ENCODE peak calls at places on chromosomes 6 and 20, in ten cellular contexts. One of them, this sample, is unnamed.
A peak's percentile ranks its signal among the peaks of the same experiment; 100 is the strongest.

GRCh38 chr6:372336-372911 is 19.1 kb upstream of the IRF4 start:
- DNase-seq in DMS153: no peak
- DNase-seq in AG10803: no peak
- DNase-seq in cardiac fibroblast: no peak
- DNase-seq in omental fat pad: no peak
- DNase-seq in HEK293T: no peak
- DNase-seq in activated naive CD8-positive, alpha-beta T cell treated with anti-CD3 and anti-CD28 coated beads for 36 hours: no peak
- DNase-seq in neural crest cell: no peak
- DNase-seq in T-helper 2 cell: no peak
- DNase-seq in fibroblast of mammary gland: no peak
- DNase-seq in this sample: no peak

GRCh38 chr6:3039384-3039783 is 28.9 kb upstream of the RIPK1 start:
- DNase-seq in DMS153: no peak
- DNase-seq in AG10803: no peak
- DNase-seq in cardiac fibroblast: no peak
- DNase-seq in omental fat pad: no peak
- DNase-seq in HEK293T: no peak
- DNase-seq in activated naive CD8-positive, alpha-beta T cell treated with anti-CD3 and anti-CD28 coated beads for 36 hours: no peak
- DNase-seq in neural crest cell: no peak
- DNase-seq in T-helper 2 cell: no peak
- DNase-seq in fibroblast of mammary gland: no peak
- DNase-seq in this sample: no peak

GRCh38 chr20:38139919-38140753 is 24.9 kb downstream of the TGM2 start:
- DNase-seq in DMS153: peak; percentile 73
- DNase-seq in AG10803: no peak
- DNase-seq in cardiac fibroblast: no peak
- DNase-seq in omental fat pad: no peak
- DNase-seq in HEK293T: peak; percentile 33
- DNase-seq in activated naive CD8-positive, alpha-beta T cell treated with anti-CD3 and anti-CD28 coated beads for 36 hours: no peak
- DNase-seq in neural crest cell: no peak
- DNase-seq in T-helper 2 cell: no peak
- DNase-seq in fibroblast of mammary gland: no peak
- DNase-seq in this sample: no peak

GRCh38 chr20:62029951-62030350 is 35.7 kb downstream of the TAF4 start:
- DNase-seq in DMS153: no peak
- DNase-seq in AG10803: no peak
- DNase-seq in cardiac fibroblast: no peak
- DNase-seq in omental fat pad: no peak
- DNase-seq in HEK293T: no peak
- DNase-seq in activated naive CD8-positive, alpha-beta T cell treated with anti-CD3 and anti-CD28 coated beads for 36 hours: no peak
- DNase-seq in neural crest cell: no peak
- DNase-seq in T-helper 2 cell: no peak
- DNase-seq in fibroblast of mammary gland: no peak
- DNase-seq in this sample: no peak

GRCh38 chr6:145815875-145816274 is 1.3 kb upstream of the FBXO30 start:
- DNase-seq in DMS153: no peak
- DNase-seq in AG10803: no peak
- DNase-seq in cardiac fibroblast: peak; percentile 45
- DNase-seq in omental fat pad: no peak
- DNase-seq in HEK293T: no peak
- DNase-seq in activated naive CD8-positive, alpha-beta T cell treated with anti-CD3 and anti-CD28 coated beads for 36 hours: no peak
- DNase-seq in neural crest cell: no peak
- DNase-seq in T-helper 2 cell: no peak
- DNase-seq in fibroblast of mammary gland: peak; percentile 35
- DNase-seq in this sample: no peak

GRCh38 chr20:17909745-17910345 is 58.7 kb downstream of the SNX5 start:
- DNase-seq in DMS153: no peak
- DNase-seq in AG10803: peak; percentile 79
- DNase-seq in cardiac fibroblast: no peak
- DNase-seq in omental fat pad: no peak
- DNase-seq in HEK293T: no peak
- DNase-seq in activated naive CD8-positive, alpha-beta T cell treated with anti-CD3 and anti-CD28 coated beads for 36 hours: no peak
- DNase-seq in neural crest cell: no peak
- DNase-seq in T-helper 2 cell: no peak
- DNase-seq in fibroblast of mammary gland: no peak
- DNase-seq in this sample: no peak

GRCh38 chr6:79631800-79632172 is 657 bp downstream of the SH3BGRL2 start:
- DNase-seq in DMS153: no peak
- DNase-seq in AG10803: no peak
- DNase-seq in cardiac fibroblast: no peak
- DNase-seq in omental fat pad: no peak
- DNase-seq in HEK293T: no peak
- DNase-seq in activated naive CD8-positive, alpha-beta T cell treated with anti-CD3 and anti-CD28 coated beads for 36 hours: no peak
- DNase-seq in neural crest cell: no peak
- DNase-seq in T-helper 2 cell: no peak
- DNase-seq in fibroblast of mammary gland: no peak
- DNase-seq in this sample: no peak

GRCh38 chr6:51260003-51260402 is 441.3 kb downstream of the TFAP2B start:
- DNase-seq in DMS153: no peak
- DNase-seq in AG10803: no peak
- DNase-seq in cardiac fibroblast: no peak
- DNase-seq in omental fat pad: no peak
- DNase-seq in HEK293T: no peak
- DNase-seq in activated naive CD8-positive, alpha-beta T cell treated with anti-CD3 and anti-CD28 coated beads for 36 hours: no peak
- DNase-seq in neural crest cell: no peak
- DNase-seq in T-helper 2 cell: no peak
- DNase-seq in fibroblast of mammary gland: no peak
- DNase-seq in this sample: no peak

GRCh38 chr20:55252525-55252924 is 752.8 kb downstream of the CBLN4 start:
- DNase-seq in DMS153: no peak
- DNase-seq in AG10803: no peak
- DNase-seq in cardiac fibroblast: no peak
- DNase-seq in omental fat pad: no peak
- DNase-seq in HEK293T: no peak
- DNase-seq in activated naive CD8-positive, alpha-beta T cell treated with anti-CD3 and anti-CD28 coated beads for 36 hours: no peak
- DNase-seq in neural crest cell: no peak
- DNase-seq in T-helper 2 cell: no peak
- DNase-seq in fibroblast of mammary gland: no peak
- DNase-seq in this sample: no peak

GRCh38 chr20:50438986-50439407 is 71.2 kb upstream of the PTPN1 start:
- DNase-seq in DMS153: no peak
- DNase-seq in AG10803: peak; percentile 47
- DNase-seq in cardiac fibroblast: peak; percentile 90
- DNase-seq in omental fat pad: peak; percentile 35
- DNase-seq in HEK293T: no peak
- DNase-seq in activated naive CD8-positive, alpha-beta T cell treated with anti-CD3 and anti-CD28 coated beads for 36 hours: no peak
- DNase-seq in neural crest cell: no peak
- DNase-seq in T-helper 2 cell: no peak
- DNase-seq in fibroblast of mammary gland: peak; percentile 96
- DNase-seq in this sample: no peak

GRCh38 chr6:80676386-80676785 is 569.9 kb downstream of the BCKDHB start:
- DNase-seq in DMS153: no peak
- DNase-seq in AG10803: no peak
- DNase-seq in cardiac fibroblast: peak; percentile 15
- DNase-seq in omental fat pad: no peak
- DNase-seq in HEK293T: no peak
- DNase-seq in activated naive CD8-positive, alpha-beta T cell treated with anti-CD3 and anti-CD28 coated beads for 36 hours: no peak
- DNase-seq in neural crest cell: no peak
- DNase-seq in T-helper 2 cell: no peak
- DNase-seq in fibroblast of mammary gland: peak; percentile 16
- DNase-seq in this sample: no peak

GRCh38 chr6:117538615-117539014 is 56.1 kb downstream of the DCBLD1 start:
- DNase-seq in DMS153: no peak
- DNase-seq in AG10803: no peak
- DNase-seq in cardiac fibroblast: no peak
- DNase-seq in omental fat pad: no peak
- DNase-seq in HEK293T: no peak
- DNase-seq in activated naive CD8-positive, alpha-beta T cell treated with anti-CD3 and anti-CD28 coated beads for 36 hours: no peak
- DNase-seq in neural crest cell: no peak
- DNase-seq in T-helper 2 cell: no peak
- DNase-seq in fibroblast of mammary gland: no peak
- DNase-seq in this sample: no peak

GRCh38 chr20:24376523-24377085 is 92.8 kb upstream of the SYNDIG1 start:
- DNase-seq in DMS153: no peak
- DNase-seq in AG10803: peak; percentile 64
- DNase-seq in cardiac fibroblast: peak; percentile 56
- DNase-seq in omental fat pad: no peak
- DNase-seq in HEK293T: no peak
- DNase-seq in activated naive CD8-positive, alpha-beta T cell treated with anti-CD3 and anti-CD28 coated beads for 36 hours: no peak
- DNase-seq in neural crest cell: no peak
- DNase-seq in T-helper 2 cell: no peak
- DNase-seq in fibroblast of mammary gland: peak; percentile 31
- DNase-seq in this sample: no peak

GRCh38 chr20:13321416-13321815 is 100.3 kb downstream of the ISM1 start:
- DNase-seq in DMS153: no peak
- DNase-seq in AG10803: no peak
- DNase-seq in cardiac fibroblast: no peak
- DNase-seq in omental fat pad: no peak
- DNase-seq in HEK293T: no peak
- DNase-seq in activated naive CD8-positive, alpha-beta T cell treated with anti-CD3 and anti-CD28 coated beads for 36 hours: no peak
- DNase-seq in neural crest cell: no peak
- DNase-seq in T-helper 2 cell: no peak
- DNase-seq in fibroblast of mammary gland: no peak
- DNase-seq in this sample: no peak

GRCh38 chr20:23042270-23042669 is 7.2 kb downstream of the SSTR4 start:
- DNase-seq in DMS153: no peak
- DNase-seq in AG10803: no peak
- DNase-seq in cardiac fibroblast: no peak
- DNase-seq in omental fat pad: no peak
- DNase-seq in HEK293T: no peak
- DNase-seq in activated naive CD8-positive, alpha-beta T cell treated with anti-CD3 and anti-CD28 coated beads for 36 hours: no peak
- DNase-seq in neural crest cell: no peak
- DNase-seq in T-helper 2 cell: no peak
- DNase-seq in fibroblast of mammary gland: no peak
- DNase-seq in this sample: no peak

GRCh38 chr6:130934848-130935585 is 107.8 kb downstream of the SMLR1 start:
- DNase-seq in DMS153: no peak
- DNase-seq in AG10803: peak; percentile 76
- DNase-seq in cardiac fibroblast: peak; percentile 47
- DNase-seq in omental fat pad: no peak
- DNase-seq in HEK293T: no peak
- DNase-seq in activated naive CD8-positive, alpha-beta T cell treated with anti-CD3 and anti-CD28 coated beads for 36 hours: no peak
- DNase-seq in neural crest cell: no peak
- DNase-seq in T-helper 2 cell: no peak
- DNase-seq in fibroblast of mammary gland: peak; percentile 39
- DNase-seq in this sample: no peak

GRCh38 chr20:52441708-52442107 is 250.1 kb upstream of the ZFP64 start:
- DNase-seq in DMS153: no peak
- DNase-seq in AG10803: no peak
- DNase-seq in cardiac fibroblast: no peak
- DNase-seq in omental fat pad: no peak
- DNase-seq in HEK293T: no peak
- DNase-seq in activated naive CD8-positive, alpha-beta T cell treated with anti-CD3 and anti-CD28 coated beads for 36 hours: no peak
- DNase-seq in neural crest cell: no peak
- DNase-seq in T-helper 2 cell: no peak
- DNase-seq in fibroblast of mammary gland: no peak
- DNase-seq in this sample: no peak

GRCh38 chr6:76885861-76886301 is 577.4 kb downstream of the HTR1B start:
- DNase-seq in DMS153: no peak
- DNase-seq in AG10803: peak; percentile 40
- DNase-seq in cardiac fibroblast: peak; percentile 81
- DNase-seq in omental fat pad: no peak
- DNase-seq in HEK293T: no peak
- DNase-seq in activated naive CD8-positive, alpha-beta T cell treated with anti-CD3 and anti-CD28 coated beads for 36 hours: no peak
- DNase-seq in neural crest cell: no peak
- DNase-seq in T-helper 2 cell: no peak
- DNase-seq in fibroblast of mammary gland: peak; percentile 83
- DNase-seq in this sample: no peak

GRCh38 chr20:63664861-63665594 is 6.9 kb downstream of the RTEL1 start:
- DNase-seq in DMS153: no peak
- DNase-seq in AG10803: no peak
- DNase-seq in cardiac fibroblast: no peak
- DNase-seq in omental fat pad: no peak
- DNase-seq in HEK293T: no peak
- DNase-seq in activated naive CD8-positive, alpha-beta T cell treated with anti-CD3 and anti-CD28 coated beads for 36 hours: no peak
- DNase-seq in neural crest cell: no peak
- DNase-seq in T-helper 2 cell: no peak
- DNase-seq in fibroblast of mammary gland: no peak
- DNase-seq in this sample: no peak

GRCh38 chr6:131381052-131381451 is 192.0 kb upstream of the ARG1 start:
- DNase-seq in DMS153: no peak
- DNase-seq in AG10803: peak; percentile 43
- DNase-seq in cardiac fibroblast: no peak
- DNase-seq in omental fat pad: no peak
- DNase-seq in HEK293T: no peak
- DNase-seq in activated naive CD8-positive, alpha-beta T cell treated with anti-CD3 and anti-CD28 coated beads for 36 hours: no peak
- DNase-seq in neural crest cell: no peak
- DNase-seq in T-helper 2 cell: no peak
- DNase-seq in fibroblast of mammary gland: no peak
- DNase-seq in this sample: no peak

GRCh38 chr20:34705008-34705382 is 851 bp downstream of the TP53INP2 start:
- DNase-seq in DMS153: no peak
- DNase-seq in AG10803: no peak
- DNase-seq in cardiac fibroblast: no peak
- DNase-seq in omental fat pad: no peak
- DNase-seq in HEK293T: no peak
- DNase-seq in activated naive CD8-positive, alpha-beta T cell treated with anti-CD3 and anti-CD28 coated beads for 36 hours: no peak
- DNase-seq in neural crest cell: no peak
- DNase-seq in T-helper 2 cell: no peak
- DNase-seq in fibroblast of mammary gland: no peak
- DNase-seq in this sample: no peak

GRCh38 chr6:7730852-7731251 is 5.0 kb downstream of the BMP6 start:
- DNase-seq in DMS153: no peak
- DNase-seq in AG10803: peak; percentile 90
- DNase-seq in cardiac fibroblast: peak; percentile 98
- DNase-seq in omental fat pad: no peak
- DNase-seq in HEK293T: no peak
- DNase-seq in activated naive CD8-positive, alpha-beta T cell treated with anti-CD3 and anti-CD28 coated beads for 36 hours: no peak
- DNase-seq in neural crest cell: no peak
- DNase-seq in T-helper 2 cell: no peak
- DNase-seq in fibroblast of mammary gland: peak; percentile 90
- DNase-seq in this sample: no peak

GRCh38 chr20:9215539-9215938 is 146.7 kb downstream of the PLCB4 start:
- DNase-seq in DMS153: no peak
- DNase-seq in AG10803: no peak
- DNase-seq in cardiac fibroblast: peak; percentile 24
- DNase-seq in omental fat pad: no peak
- DNase-seq in HEK293T: no peak
- DNase-seq in activated naive CD8-positive, alpha-beta T cell treated with anti-CD3 and anti-CD28 coated beads for 36 hours: no peak
- DNase-seq in neural crest cell: no peak
- DNase-seq in T-helper 2 cell: no peak
- DNase-seq in fibroblast of mammary gland: no peak
- DNase-seq in this sample: no peak

GRCh38 chr20:39112196-39112743 is 150.1 kb downstream of the DHX35 start:
- DNase-seq in DMS153: peak; percentile 72
- DNase-seq in AG10803: peak; percentile 12
- DNase-seq in cardiac fibroblast: peak; percentile 49
- DNase-seq in omental fat pad: no peak
- DNase-seq in HEK293T: peak; percentile 82
- DNase-seq in activated naive CD8-positive, alpha-beta T cell treated with anti-CD3 and anti-CD28 coated beads for 36 hours: peak; percentile 9
- DNase-seq in neural crest cell: peak; percentile 59
- DNase-seq in T-helper 2 cell: no peak
- DNase-seq in fibroblast of mammary gland: peak; percentile 45
- DNase-seq in this sample: no peak

GRCh38 chr20:7841291-7841966 is 98.8 kb downstream of the HAO1 start:
- DNase-seq in DMS153: no peak
- DNase-seq in AG10803: peak; percentile 40
- DNase-seq in cardiac fibroblast: peak; percentile 90
- DNase-seq in omental fat pad: no peak
- DNase-seq in HEK293T: no peak
- DNase-seq in activated naive CD8-positive, alpha-beta T cell treated with anti-CD3 and anti-CD28 coated beads for 36 hours: no peak
- DNase-seq in neural crest cell: no peak
- DNase-seq in T-helper 2 cell: no peak
- DNase-seq in fibroblast of mammary gland: peak; percentile 85
- DNase-seq in this sample: no peak

GRCh38 chr20:23568320-23569011 is at the start of gene CST9L:
- DNase-seq in DMS153: no peak
- DNase-seq in AG10803: no peak
- DNase-seq in cardiac fibroblast: no peak
- DNase-seq in omental fat pad: no peak
- DNase-seq in HEK293T: no peak
- DNase-seq in activated naive CD8-positive, alpha-beta T cell treated with anti-CD3 and anti-CD28 coated beads for 36 hours: no peak
- DNase-seq in neural crest cell: no peak
- DNase-seq in T-helper 2 cell: no peak
- DNase-seq in fibroblast of mammary gland: no peak
- DNase-seq in this sample: no peak

GRCh38 chr6:35804996-35805736 is at the start of gene LHFPL5:
- DNase-seq in DMS153: peak; percentile 59
- DNase-seq in AG10803: no peak
- DNase-seq in cardiac fibroblast: no peak
- DNase-seq in omental fat pad: no peak
- DNase-seq in HEK293T: peak; percentile 92
- DNase-seq in activated naive CD8-positive, alpha-beta T cell treated with anti-CD3 and anti-CD28 coated beads for 36 hours: peak; percentile 69
- DNase-seq in neural crest cell: peak; percentile 72
- DNase-seq in T-helper 2 cell: peak; percentile 29
- DNase-seq in fibroblast of mammary gland: no peak
- DNase-seq in this sample: peak; percentile 23

GRCh38 chr20:57840504-57841296 is 130.9 kb upstream of the PMEPA1 start:
- DNase-seq in DMS153: no peak
- DNase-seq in AG10803: no peak
- DNase-seq in cardiac fibroblast: no peak
- DNase-seq in omental fat pad: no peak
- DNase-seq in HEK293T: no peak
- DNase-seq in activated naive CD8-positive, alpha-beta T cell treated with anti-CD3 and anti-CD28 coated beads for 36 hours: no peak
- DNase-seq in neural crest cell: no peak
- DNase-seq in T-helper 2 cell: no peak
- DNase-seq in fibroblast of mammary gland: no peak
- DNase-seq in this sample: no peak

This sample was measured in T-helper 17 cell.